ENCODE peak calls at places on chromosomes 5 and 9, in four cellular contexts. One of them, this sample, is unnamed.
A peak's percentile ranks its signal among the peaks of the same experiment; 100 is the strongest.

GRCh38 chr5:1726469-1726865 is 73.2 kb downstream of the MRPL36 start:
- DNase-seq in pancreas: no peak
- DNase-seq in iPS DF 6.9: no peak
- DNase-seq in right atrium auricular region: peak; percentile 36
- DNase-seq in this sample: no peak

GRCh38 chr5:77224672-77225355 is 14.3 kb downstream of the PDE8B start:
- DNase-seq in pancreas: no peak
- DNase-seq in iPS DF 6.9: no peak
- DNase-seq in right atrium auricular region: no peak
- DNase-seq in this sample: no peak

GRCh38 chr5:137647401-137647800 is 88.5 kb downstream of the KLHL3 start:
- DNase-seq in iPS DF 6.9: no peak
- DNase-seq in pancreas: no peak
- DNase-seq in right atrium auricular region: no peak
- DNase-seq in this sample: no peak

GRCh38 chr9:13424872-13425271 is 145.4 kb upstream of the MPDZ start:
- DNase-seq in pancreas: no peak
- DNase-seq in right atrium auricular region: no peak
- DNase-seq in iPS DF 6.9: no peak
- DNase-seq in this sample: no peak

GRCh38 chr5:93294184-93294583 is 286.8 kb downstream of the NR2F1-AS1 start:
- DNase-seq in iPS DF 6.9: no peak
- DNase-seq in right atrium auricular region: no peak
- DNase-seq in pancreas: no peak
- DNase-seq in this sample: no peak

GRCh38 chr9:18504707-18505106 is 30.8 kb downstream of the ADAMTSL1 start:
- DNase-seq in right atrium auricular region: no peak
- DNase-seq in pancreas: no peak
- DNase-seq in iPS DF 6.9: peak; percentile 7
- DNase-seq in this sample: no peak

GRCh38 chr9:109653470-109653869 is 126.5 kb upstream of the PALM2AKAP2 start:
- DNase-seq in pancreas: no peak
- DNase-seq in right atrium auricular region: no peak
- DNase-seq in iPS DF 6.9: no peak
- DNase-seq in this sample: no peak

GRCh38 chr9:72979405-72980100 is 26.7 kb upstream of the ALDH1A1 start:
- DNase-seq in right atrium auricular region: no peak
- DNase-seq in pancreas: no peak
- DNase-seq in iPS DF 6.9: no peak
- DNase-seq in this sample: no peak

GRCh38 chr9:1018121-1018520 is 32.0 kb upstream of the DMRT2 start:
- DNase-seq in right atrium auricular region: no peak
- DNase-seq in iPS DF 6.9: no peak
- DNase-seq in pancreas: no peak
- DNase-seq in this sample: no peak

GRCh38 chr5:72597456-72597948 is 90.3 kb upstream of the ZNF366 start:
- DNase-seq in iPS DF 6.9: no peak
- DNase-seq in right atrium auricular region: no peak
- DNase-seq in pancreas: no peak
- DNase-seq in this sample: no peak

GRCh38 chr9:123851851-123852250 is 78.1 kb downstream of the DENND1A start:
- DNase-seq in right atrium auricular region: no peak
- DNase-seq in iPS DF 6.9: peak; percentile 16
- DNase-seq in pancreas: no peak
- DNase-seq in this sample: no peak

GRCh38 chr9:3337515-3337914 is 188.3 kb downstream of the RFX3 start:
- DNase-seq in pancreas: no peak
- DNase-seq in iPS DF 6.9: no peak
- DNase-seq in right atrium auricular region: no peak
- DNase-seq in this sample: no peak

GRCh38 chr5:107466233-107466769 is 204.4 kb downstream of the EFNA5 start:
- DNase-seq in right atrium auricular region: no peak
- DNase-seq in iPS DF 6.9: no peak
- DNase-seq in pancreas: no peak
- DNase-seq in this sample: no peak

GRCh38 chr5:38751103-38751502 is 94.7 kb upstream of the OSMR start:
- DNase-seq in pancreas: no peak
- DNase-seq in right atrium auricular region: no peak
- DNase-seq in iPS DF 6.9: peak; percentile 5
- DNase-seq in this sample: no peak

GRCh38 chr9:16864741-16865434 is 5.6 kb downstream of the BNC2 start:
- DNase-seq in pancreas: no peak
- DNase-seq in right atrium auricular region: no peak
- DNase-seq in iPS DF 6.9: no peak
- DNase-seq in this sample: no peak

GRCh38 chr5:11261226-11261625 is 500.2 kb upstream of the DAP start:
- DNase-seq in pancreas: no peak
- DNase-seq in iPS DF 6.9: no peak
- DNase-seq in right atrium auricular region: no peak
- DNase-seq in this sample: no peak

GRCh38 chr9:3028535-3028934 is 184.6 kb upstream of the PUM3 start:
- DNase-seq in pancreas: no peak
- DNase-seq in right atrium auricular region: no peak
- DNase-seq in iPS DF 6.9: no peak
- DNase-seq in this sample: no peak

GRCh38 chr5:77852514-77853352 is 76.6 kb upstream of the TBCA start:
- DNase-seq in right atrium auricular region: no peak
- DNase-seq in iPS DF 6.9: peak; percentile 52
- DNase-seq in pancreas: peak; percentile 78
- DNase-seq in this sample: peak; percentile 26

GRCh38 chr9:16885896-16886295 is 15.4 kb upstream of the BNC2 start:
- DNase-seq in pancreas: no peak
- DNase-seq in iPS DF 6.9: no peak
- DNase-seq in right atrium auricular region: no peak
- DNase-seq in this sample: no peak

GRCh38 chr5:135830384-135831275 is 3.8 kb upstream of the SLC25A48 start:
- DNase-seq in right atrium auricular region: no peak
- DNase-seq in pancreas: no peak
- DNase-seq in iPS DF 6.9: no peak
- DNase-seq in this sample: no peak

GRCh38 chr5:110354896-110355295 is 371.6 kb downstream of the TMEM232 start:
- DNase-seq in pancreas: no peak
- DNase-seq in iPS DF 6.9: no peak
- DNase-seq in right atrium auricular region: no peak
- DNase-seq in this sample: no peak

GRCh38 chr9:124220551-124221451 is 36.9 kb upstream of the NEK6 start:
- DNase-seq in pancreas: peak; percentile 61
- DNase-seq in right atrium auricular region: no peak
- DNase-seq in iPS DF 6.9: no peak
- DNase-seq in this sample: no peak

GRCh38 chr5:2903451-2904395 is 152.2 kb upstream of the IRX2 start:
- DNase-seq in pancreas: no peak
- DNase-seq in iPS DF 6.9: no peak
- DNase-seq in right atrium auricular region: peak; percentile 32
- DNase-seq in this sample: no peak
- H3K9me3 ChIP-seq in pancreas: no peaks in the 10 kb centered on the region
- H3K9me3 ChIP-seq in iPS DF 6.9: no peaks in the 10 kb centered on the region
- H3K9me3 ChIP-seq in right atrium auricular region: no peaks in the 10 kb centered on the region
- H3K9me3 ChIP-seq in this sample: no peaks in the 10 kb centered on the region

DNA sequence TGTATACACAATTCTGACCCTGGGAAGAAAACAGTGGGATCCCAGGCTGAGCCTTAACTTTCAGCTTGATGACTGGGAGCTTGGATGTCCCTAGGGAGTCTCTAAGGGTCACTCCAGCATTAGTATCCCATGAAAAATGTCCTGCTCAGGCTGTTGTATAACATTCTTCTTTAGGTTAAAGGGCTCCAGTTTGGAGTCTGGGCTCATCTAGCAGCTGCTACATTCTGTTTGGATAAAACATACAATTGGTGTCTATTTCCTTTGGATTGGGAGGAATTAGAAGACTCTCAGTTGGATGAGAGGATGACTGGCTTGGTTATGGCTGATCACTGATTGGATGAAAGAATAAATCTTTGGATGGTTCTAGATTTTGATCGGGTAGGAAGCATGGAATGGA is 7.3 kb upstream of the MYOZ3 start:
- DNase-seq in iPS DF 6.9: no peak
- DNase-seq in pancreas: no peak
- DNase-seq in right atrium auricular region: no peak
- DNase-seq in this sample: no peak
- H3K9me3 ChIP-seq in iPS DF 6.9: no peaks in the 10 kb centered on the region
- H3K9me3 ChIP-seq in pancreas: no peaks in the 10 kb centered on the region
- H3K9me3 ChIP-seq in right atrium auricular region: no peaks in the 10 kb centered on the region
- H3K9me3 ChIP-seq in this sample: no peaks in the 10 kb centered on the region

GRCh38 chr9:96034553-96035122 is 159.1 kb downstream of the ERCC6L2 start:
- DNase-seq in iPS DF 6.9: no peak
- DNase-seq in pancreas: no peak
- DNase-seq in right atrium auricular region: no peak
- DNase-seq in this sample: no peak
- H3K9me3 ChIP-seq in iPS DF 6.9: peaks cover 1% of the 10 kb centered on the region
- H3K9me3 ChIP-seq in pancreas: no peaks in the 10 kb centered on the region
- H3K9me3 ChIP-seq in right atrium auricular region: no peaks in the 10 kb centered on the region
- H3K9me3 ChIP-seq in this sample: peaks cover 12% of the 10 kb centered on the region

GRCh38 chr9:137731216-137731946 is 112.6 kb downstream of the EHMT1 start:
- DNase-seq in pancreas: no peak
- DNase-seq in right atrium auricular region: no peak
- DNase-seq in iPS DF 6.9: no peak
- DNase-seq in this sample: no peak
- H3K9me3 ChIP-seq in pancreas: no peaks in the 10 kb centered on the region
- H3K9me3 ChIP-seq in right atrium auricular region: no peaks in the 10 kb centered on the region
- H3K9me3 ChIP-seq in iPS DF 6.9: no peaks in the 10 kb centered on the region
- H3K9me3 ChIP-seq in this sample: no peaks in the 10 kb centered on the region

DNA sequence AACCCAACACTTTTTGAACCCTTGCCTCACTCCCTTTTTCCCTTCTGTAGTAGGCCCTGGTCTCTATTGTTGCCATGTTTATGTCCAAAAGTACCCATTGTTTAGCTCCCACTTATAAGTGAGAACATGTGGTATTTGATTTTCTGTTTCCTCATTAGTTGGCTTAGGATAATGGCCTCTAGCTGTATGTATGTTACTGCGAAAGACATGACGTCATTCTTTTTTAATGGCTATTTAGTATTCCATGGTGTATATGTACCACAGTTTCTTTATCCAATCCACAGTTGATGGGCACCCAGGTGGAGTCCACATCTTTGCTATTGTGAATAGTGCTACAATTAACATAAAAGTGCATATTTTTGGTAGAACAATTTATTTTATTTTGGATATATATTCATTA is 90.3 kb upstream of the PTPRD start:
- DNase-seq in pancreas: no peak
- DNase-seq in right atrium auricular region: no peak
- DNase-seq in iPS DF 6.9: no peak
- DNase-seq in this sample: no peak
- H3K9me3 ChIP-seq in pancreas: no peaks in the 10 kb centered on the region
- H3K9me3 ChIP-seq in right atrium auricular region: no peaks in the 10 kb centered on the region
- H3K9me3 ChIP-seq in iPS DF 6.9: no peaks in the 10 kb centered on the region
- H3K9me3 ChIP-seq in this sample: no peaks in the 10 kb centered on the region

GRCh38 chr5:141260458-141261237 is 15.5 kb downstream of the PCDHB15 start:
- DNase-seq in iPS DF 6.9: no peak
- DNase-seq in pancreas: no peak
- DNase-seq in right atrium auricular region: no peak
- DNase-seq in this sample: no peak
- H3K9me3 ChIP-seq in iPS DF 6.9: peaks cover 3% of the 10 kb centered on the region
- H3K9me3 ChIP-seq in pancreas: no peaks in the 10 kb centered on the region
- H3K9me3 ChIP-seq in right atrium auricular region: peaks cover 60% of the 10 kb centered on the region
- H3K9me3 ChIP-seq in this sample: peaks cover 14% of the 10 kb centered on the region

GRCh38 chr5:112956606-112957005 is 20.0 kb upstream of the DCP2 start:
- DNase-seq in pancreas: no peak
- DNase-seq in iPS DF 6.9: no peak
- DNase-seq in right atrium auricular region: no peak
- DNase-seq in this sample: no peak

GRCh38 chr5:112960316-112960715 is 16.3 kb upstream of the DCP2 start:
- DNase-seq in right atrium auricular region: no peak
- DNase-seq in pancreas: no peak
- DNase-seq in iPS DF 6.9: no peak
- DNase-seq in this sample: no peak

GRCh38 chr5:112957970-112958773 is 18.4 kb upstream of the DCP2 start:
- DNase-seq in pancreas: peak; percentile 65
- DNase-seq in right atrium auricular region: peak; percentile 62
- DNase-seq in iPS DF 6.9: no peak
- DNase-seq in this sample: no peak

GRCh38 chr5:112958774-112959088 is 17.9 kb upstream of the DCP2 start:
- DNase-seq in right atrium auricular region: no peak
- DNase-seq in pancreas: no peak
- DNase-seq in iPS DF 6.9: no peak
- DNase-seq in this sample: no peak

DNA sequence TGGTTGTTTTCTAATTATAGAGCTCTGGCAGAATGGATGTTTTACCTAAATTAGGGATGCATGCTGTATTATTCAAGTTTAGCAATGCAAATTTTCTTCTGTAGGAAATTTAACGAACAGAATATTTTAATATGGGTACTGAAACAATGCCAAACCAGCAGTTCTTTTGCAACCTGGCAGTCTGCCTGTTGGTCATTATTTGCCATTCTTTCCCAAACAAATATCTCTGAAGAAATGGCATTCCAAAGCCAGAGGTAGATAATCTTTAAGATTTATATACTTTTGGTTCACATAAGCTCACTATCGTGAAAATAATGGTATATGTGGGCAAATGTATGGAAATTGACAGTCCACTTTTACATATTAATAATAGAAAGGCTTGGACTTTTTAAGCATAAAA is 19.2 kb upstream of the DCP2 start:
- DNase-seq in iPS DF 6.9: no peak
- DNase-seq in pancreas: no peak
- DNase-seq in right atrium auricular region: no peak
- DNase-seq in this sample: no peak
- H3K9me3 ChIP-seq in iPS DF 6.9: no peaks in the 10 kb centered on the region
- H3K9me3 ChIP-seq in pancreas: no peaks in the 10 kb centered on the region
- H3K9me3 ChIP-seq in right atrium auricular region: no peaks in the 10 kb centered on the region
- H3K9me3 ChIP-seq in this sample: no peaks in the 10 kb centered on the region

DNA sequence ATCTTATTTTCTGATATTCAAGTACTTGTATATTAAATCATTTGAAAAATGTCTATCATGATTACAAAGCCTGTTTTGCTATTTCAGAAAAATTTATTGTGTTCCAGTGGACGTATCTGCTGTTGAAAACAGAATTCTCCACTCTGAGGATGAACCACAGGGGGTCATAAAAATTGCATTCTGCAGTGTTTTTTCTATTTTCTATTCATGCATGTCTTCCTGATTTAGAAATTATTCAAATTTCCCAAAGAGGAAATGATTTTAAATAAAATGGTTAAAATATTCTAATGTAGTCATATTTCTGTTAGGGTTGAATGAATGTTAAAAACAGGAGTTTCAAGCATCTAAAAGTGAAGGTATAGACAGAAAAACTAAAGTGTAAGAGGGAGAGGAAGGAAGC is 111.5 kb upstream of the ANKRD55 start:
- DNase-seq in iPS DF 6.9: no peak
- DNase-seq in pancreas: no peak
- DNase-seq in right atrium auricular region: no peak
- DNase-seq in this sample: no peak
- H3K9me3 ChIP-seq in iPS DF 6.9: no peaks in the 10 kb centered on the region
- H3K9me3 ChIP-seq in pancreas: no peaks in the 10 kb centered on the region
- H3K9me3 ChIP-seq in right atrium auricular region: no peaks in the 10 kb centered on the region
- H3K9me3 ChIP-seq in this sample: no peaks in the 10 kb centered on the region